ENCODE peak calls at places on chromosomes 12 and 14, in six cellular contexts. J, S, V, B, M and H are unnamed samples.

GRCh38 chr14:60773558-60773957 is 39.0 kb downstream of the MNAT1 start:
- DNase-seq in S (no peak), V (no peak), B (no peak), J (no peak), M (no peak), H (no peak)

GRCh38 chr12:88634008-88634407 is 53.7 kb upstream of the KITLG start:
- DNase-seq in B (no peak), M (no peak), J (no peak), S (no peak), V (peak), H (no peak)

GRCh38 chr12:98221243-98221808 is 294.1 kb upstream of the TMPO start:
- DNase-seq in B (no peak), V (peak), J (no peak), M (no peak), S (no peak), H (no peak)

GRCh38 chr12:108629824-108630476 is 3.7 kb downstream of the SELPLG start:
- DNase-seq in B (peak), S (no peak), V (peak), M (no peak), J (no peak), H (peak)

GRCh38 chr14:51628230-51628629 is 23.5 kb upstream of the FRMD6 start:
- DNase-seq in J (no peak), S (no peak), V (no peak), M (no peak), B (no peak), H (no peak)

GRCh38 chr12:61629702-61630101 is 630.5 kb upstream of the USP15 start:
- DNase-seq in B (no peak), M (no peak), V (no peak), J (no peak), S (no peak), H (no peak)

GRCh38 chr14:104188727-104189400 is 50.5 kb downstream of the KIF26A start:
- DNase-seq in S (no peak), B (no peak), J (no peak), M (no peak), V (no peak), H (no peak)

GRCh38 chr12:627285-627684 is 36.0 kb downstream of the NINJ2 start:
- DNase-seq in S (no peak), B (no peak), J (no peak), M (no peak), V (no peak), H (no peak)

GRCh38 chr12:122878780-122879612 is 16.9 kb downstream of the VPS37B start:
- DNase-seq in V (no peak), S (no peak), B (no peak), J (no peak), M (no peak), H (no peak)

GRCh38 chr12:91529829-91530228 is 347.2 kb upstream of the DCN start:
- DNase-seq in S (no peak), M (no peak), J (no peak), V (peak), B (peak), H (peak)

GRCh38 chr12:73598626-73599025 is 939.0 kb upstream of the ATXN7L3B start:
- DNase-seq in J (no peak), V (no peak), M (no peak), B (no peak), S (no peak), H (no peak)

GRCh38 chr12:65765436-65765813 is 58.9 kb upstream of the HMGA2 start:
- DNase-seq in S (no peak), V (peak), J (no peak), B (peak), M (no peak), H (peak)

GRCh38 chr12:59626382-59626781 is 30.6 kb downstream of the SLC16A7 start:
- DNase-seq in J (no peak), B (no peak), S (no peak), V (peak), M (no peak), H (peak)

GRCh38 chr14:106228541-106229158 is 702.3 kb downstream of the TMEM121 start:
- DNase-seq in B (no peak), J (no peak), S (no peak), V (no peak), M (no peak), H (no peak)

GRCh38 chr12:88944403-88944802 is 364.1 kb upstream of the KITLG start:
- DNase-seq in M (no peak), V (peak), S (no peak), J (no peak), B (peak), H (peak)

GRCh38 chr14:70718383-70719123 is 76.8 kb downstream of the TTC9 start:
- DNase-seq in S (no peak), M (no peak), B (no peak), J (no peak), V (no peak), H (no peak)

GRCh38 chr14:99134333-99135046 is 137.5 kb downstream of the BCL11B start:
- DNase-seq in B (no peak), V (no peak), M (peak), J (no peak), S (no peak), H (no peak)

DNA sequence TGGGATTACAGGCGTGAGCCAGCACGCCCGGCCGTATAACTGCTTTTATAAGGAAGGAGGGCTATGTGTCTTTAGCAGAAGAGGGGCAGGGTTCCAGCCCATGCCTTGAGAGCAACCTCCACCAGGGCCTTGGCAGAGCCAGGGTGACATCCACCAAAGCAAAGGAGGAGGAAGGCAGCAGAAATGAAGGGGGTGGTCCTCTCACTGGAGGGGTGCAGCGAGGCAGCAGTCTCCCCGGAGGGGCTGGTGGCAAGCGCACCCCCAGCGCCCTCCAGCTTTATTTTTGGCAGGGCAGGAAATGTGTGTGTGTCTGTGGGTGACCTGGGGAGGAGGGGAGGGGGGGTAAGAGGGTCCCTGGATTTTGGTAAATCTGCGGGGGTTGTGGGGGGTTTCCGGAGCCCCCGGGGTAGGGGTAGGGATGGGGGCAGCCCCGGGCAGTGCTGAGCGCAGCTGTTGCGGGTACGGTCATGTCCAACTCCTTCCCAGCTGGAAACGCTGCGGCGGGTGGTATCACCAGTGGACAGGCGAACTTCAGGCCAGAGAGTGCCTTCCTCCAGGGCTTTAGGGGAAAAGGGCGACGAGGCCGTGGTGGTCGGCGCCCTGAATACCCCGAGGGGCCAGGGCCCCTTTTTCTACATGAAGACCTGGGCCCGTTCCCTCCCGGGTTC is 55.0 kb downstream of the FOS start:
- DNase-seq in J (no peak), S (no peak), V (no peak), B (no peak), M (peak), H (no peak)
- H3K4me3 ChIP-seq in J (no peak), S (peak), V (no peak), B (no peak), M (no peak), H (no peak)

GRCh38 chr12:52151859-52152783 is 39.7 kb downstream of the KRT80 start:
- DNase-seq in S (no peak), M (peak), V (peak), B (peak), J (peak), H (peak)
- H3K4me3 ChIP-seq in S (no peak), M (no peak), V (no peak), B (peak), J (peak), H (peak)

GRCh38 chr14:68544150-68544892 is 248.5 kb downstream of the ZFP36L1 start:
- DNase-seq in M (peak), V (peak), J (no peak), B (peak), S (no peak), H (peak)

GRCh38 chr14:68549057-68549421 is 243.8 kb downstream of the ZFP36L1 start:
- DNase-seq in S (no peak), J (no peak), M (no peak), B (peak), V (no peak), H (peak)

GRCh38 chr14:68547305-68548193 is 245.3 kb downstream of the ZFP36L1 start:
- DNase-seq in S (no peak), V (no peak), J (no peak), M (peak), B (peak), H (peak)

GRCh38 chr14:68548194-68549056 is 244.4 kb downstream of the ZFP36L1 start:
- DNase-seq in M (peak), S (no peak), J (peak), B (peak), V (no peak), H (peak)

GRCh38 chr14:68546839-68547238 is 246.0 kb downstream of the ZFP36L1 start:
- DNase-seq in V (no peak), J (no peak), B (peak), S (no peak), M (no peak), H (peak)
- H3K4me3 ChIP-seq in V (no peak), J (no peak), B (no peak), S (no peak), M (no peak), H (peak)

GRCh38 chr12:53093777-53094393 is 3.6 kb upstream of the IGFBP6 start:
- DNase-seq in V (no peak), M (no peak), S (no peak), B (no peak), J (no peak), H (no peak)
- H3K4me3 ChIP-seq in V (no peak), M (no peak), S (no peak), B (no peak), J (no peak), H (no peak)

GRCh38 chr14:52693532-52693931 is 1.8 kb downstream of the ERO1A start:
- DNase-seq in S (no peak), B (no peak), M (no peak), V (no peak), J (no peak), H (no peak)

GRCh38 chr14:52690983-52691760 is 4.2 kb downstream of the ERO1A start:
- DNase-seq in M (no peak), V (no peak), B (no peak), J (no peak), S (no peak), H (no peak)

GRCh38 chr14:52692248-52692962 is 3.0 kb downstream of the ERO1A start:
- DNase-seq in B (peak), V (no peak), M (no peak), S (no peak), J (no peak), H (peak)

GRCh38 chr14:52694761-52695480 is 437 bp downstream of the ERO1A start:
- DNase-seq in V (peak), S (peak), J (peak), B (peak), M (no peak), H (peak)

GRCh38 chr14:52693004-52693403 is 2.4 kb downstream of the ERO1A start:
- DNase-seq in M (no peak), B (no peak), S (no peak), J (no peak), V (no peak), H (no peak)
- H3K4me3 ChIP-seq in M (no peak), B (no peak), S (peak), J (no peak), V (no peak), H (peak)

GRCh38 chr12:104134882-104135281 is 3.1 kb downstream of the NFYB start:
- DNase-seq in B (no peak), V (no peak), M (no peak), S (no peak), J (no peak), H (no peak)

GRCh38 chr12:104133861-104134260 is 4.1 kb downstream of the NFYB start:
- DNase-seq in M (no peak), S (no peak), V (no peak), J (no peak), B (no peak), H (peak)

GRCh38 chr12:104131609-104132008 is 6.4 kb downstream of the NFYB start:
- DNase-seq in V (no peak), S (no peak), J (no peak), M (no peak), B (no peak), H (no peak)

GRCh38 chr12:104130760-104131159 is 7.2 kb downstream of the NFYB start:
- DNase-seq in V (no peak), M (no peak), S (no peak), B (no peak), J (no peak), H (no peak)

GRCh38 chr12:104132351-104132956 is 5.6 kb downstream of the NFYB start:
- DNase-seq in V (no peak), S (no peak), B (no peak), M (no peak), J (no peak), H (no peak)
- H3K4me3 ChIP-seq in V (no peak), S (no peak), B (peak), M (no peak), J (no peak), H (no peak)

GRCh38 chr12:57517187-57517586 is 3.1 kb downstream of the DDIT3 start:
- DNase-seq in J (no peak), M (no peak), B (peak), V (peak), S (no peak), H (peak)
- H3K4me3 ChIP-seq in J (no peak), M (no peak), B (peak), V (no peak), S (no peak), H (peak)

GRCh38 chr14:86780461-86780860 is 1212.5 kb downstream of the GALC start:
- DNase-seq in S (no peak), J (no peak), B (no peak), V (no peak), M (no peak), H (no peak)
- H3K4me3 ChIP-seq in S (no peak), J (no peak), B (no peak), V (no peak), M (no peak), H (no peak)

GRCh38 chr14:74140374-74140850 is 55.7 kb downstream of the LIN52 start:
- DNase-seq in V (peak), M (no peak), B (peak), J (no peak), S (no peak), H (peak)
- H3K4me3 ChIP-seq in V (no peak), M (no peak), B (no peak), J (no peak), S (no peak), H (no peak)